ENCODE peak calls at places on chromosome 6, in five cellular contexts. V is WTC11, G is brain microvascular endothelial cell, E is omental fat pad, O is OCI-LY7. J is an unnamed sample.

GRCh38 chr6:66735106-66735890 is 1028.3 kb upstream of the EYS start:
- DNase-seq in V (no peak), G (no peak), E (no peak), O (no peak), J (no peak)

GRCh38 chr6:148438593-148438992 is 96.0 kb downstream of the SASH1 start:
- DNase-seq in V (no peak), G (no peak), E (no peak), O (no peak), J (no peak)

GRCh38 chr6:145688493-145688905 is 46.8 kb downstream of the EPM2A start:
- DNase-seq in V (no peak), G (no peak), E (no peak), O (no peak), J (no peak)

GRCh38 chr6:30143780-30144179 is 7.8 kb downstream of the TRIM40 start:
- DNase-seq in V (no peak), G (no peak), E (no peak), O (no peak), J (no peak)

GRCh38 chr6:11975353-11975977 is 36.6 kb upstream of the HIVEP1 start:
- DNase-seq in V (no peak), G (no peak), E (no peak), O (no peak), J (no peak)

GRCh38 chr6:44000164-44000842 is 126.9 kb downstream of the MRPL14 start:
- DNase-seq in V (peak; percentile 36), G (no peak), E (no peak), O (peak; percentile 19), J (no peak)

GRCh38 chr6:166157930-166158617 is 9.6 kb downstream of the TBXT start:
- DNase-seq in V (no peak), G (no peak), E (no peak), O (peak; percentile 39), J (no peak)

GRCh38 chr6:52389626-52390360 is 27.8 kb downstream of the PAQR8 start:
- DNase-seq in V (no peak), G (peak; percentile 19), E (no peak), O (peak; percentile 24), J (no peak)

GRCh38 chr6:1538810-1539482 is 70.8 kb upstream of the FOXC1 start:
- DNase-seq in V (no peak), G (no peak), E (no peak), O (no peak), J (no peak)

GRCh38 chr6:134686071-134686470 is 263.8 kb downstream of the ALDH8A1 start:
- DNase-seq in V (no peak), G (no peak), E (no peak), O (no peak), J (no peak)

GRCh38 chr6:119339941-119340456 is 9.6 kb downstream of the MAN1A1 start:
- DNase-seq in V (no peak), G (no peak), E (no peak), O (no peak), J (no peak)

GRCh38 chr6:143176090-143177021 is 115.7 kb downstream of the AIG1 start:
- DNase-seq in V (peak; percentile 42), G (peak; percentile 97), E (no peak), O (no peak), J (no peak)

GRCh38 chr6:4812068-4812467 is 35.9 kb downstream of the CDYL start:
- DNase-seq in V (no peak), G (no peak), E (no peak), O (no peak), J (no peak)

GRCh38 chr6:111663692-111664564 is 58.2 kb upstream of the TRAF3IP2 start:
- DNase-seq in V (peak; percentile 84), G (no peak), E (no peak), O (no peak), J (peak; percentile 67)

GRCh38 chr6:151723152-151723551 is 84.3 kb upstream of the ESR1 start:
- DNase-seq in V (no peak), G (no peak), E (no peak), O (no peak), J (no peak)

GRCh38 chr6:167893416-167893815 is 66.7 kb downstream of the AFDN start:
- DNase-seq in V (no peak), G (peak; percentile 66), E (no peak), O (no peak), J (no peak)

DNA sequence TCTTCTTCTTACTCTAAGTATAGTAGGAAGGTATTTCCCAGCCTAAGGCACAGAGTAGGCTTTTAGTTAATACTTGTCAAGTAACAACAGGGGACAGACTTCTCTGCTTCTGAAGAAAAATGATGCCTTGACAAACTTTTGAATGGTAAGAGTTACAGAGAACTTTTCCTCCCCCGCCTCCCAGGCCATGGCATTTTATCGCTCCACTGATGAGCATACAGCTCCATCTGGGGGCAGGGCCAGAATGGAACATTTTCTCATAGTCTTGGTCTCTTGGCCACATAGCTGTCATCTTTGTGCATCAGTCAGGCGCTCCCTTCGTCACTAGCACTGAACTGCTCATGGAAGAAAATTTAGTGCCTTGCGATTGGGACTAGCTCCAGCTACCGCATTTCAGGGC is 1066.8 kb upstream of the CITED2 start:
- DNase-seq in V (peak; percentile 49), G (peak; percentile 78), E (peak; percentile 23), O (no peak), J (peak; percentile 49)
- TF ChIP-seq CTCF in V (no peak), G (peak; percentile 70), E (no peak), O (peak; percentile 27), J (peak; percentile 71)

GRCh38 chr6:133571681-133572080 is 317.2 kb upstream of the TCF21 start:
- DNase-seq in V (no peak), G (no peak), E (no peak), O (no peak), J (no peak)

GRCh38 chr6:133567656-133568055 is 321.3 kb upstream of the TCF21 start:
- DNase-seq in V (no peak), G (no peak), E (no peak), O (no peak), J (no peak)

GRCh38 chr6:133568970-133569889 is 319.7 kb upstream of the TCF21 start:
- DNase-seq in V (peak; percentile 36), G (peak; percentile 83), E (peak; percentile 24), O (peak; percentile 8), J (no peak)
- TF ChIP-seq CTCF in V (peak; percentile 78), G (peak; percentile 86), E (peak; percentile 69), O (peak; percentile 77), J (peak; percentile 89)

DNA sequence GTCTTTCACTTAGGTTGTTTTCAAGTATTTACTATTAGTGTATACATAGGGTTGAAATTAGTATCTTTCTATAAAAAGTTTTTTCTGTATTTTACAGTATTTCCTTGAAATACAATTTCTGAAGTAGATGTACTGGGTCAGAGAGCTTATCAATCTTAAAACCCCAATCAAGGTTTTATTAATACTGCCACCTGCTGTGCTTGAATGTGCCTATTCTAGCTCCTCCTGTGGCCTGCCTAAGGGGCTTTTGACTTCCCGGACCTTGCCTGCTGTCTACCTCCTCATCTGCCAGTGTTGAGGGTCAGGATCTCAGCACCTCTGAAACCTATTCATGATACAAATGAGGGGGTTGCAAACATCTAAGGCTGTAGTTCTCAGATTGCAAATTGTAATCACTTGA is 9.2 kb downstream of the PACRG start:
- DNase-seq in V (no peak), G (no peak), E (no peak), O (peak; percentile 3), J (no peak)
- TF ChIP-seq CTCF in V (no peak), G (peak; percentile 22), E (no peak), O (peak; percentile 51), J (no peak)

GRCh38 chr6:116115781-116116180 is 10.2 kb downstream of the COL10A1 start:
- DNase-seq in V (no peak), G (no peak), E (no peak), O (no peak), J (no peak)
- TF ChIP-seq CTCF in V (no peak), G (no peak), E (no peak), O (peak; percentile 70), J (peak; percentile 61)

GRCh38 chr6:79672631-79673065 is 41.5 kb downstream of the SH3BGRL2 start:
- DNase-seq in V (no peak), G (peak; percentile 8), E (no peak), O (no peak), J (no peak)
- TF ChIP-seq CTCF in V (no peak), G (peak; percentile 70), E (no peak), O (peak; percentile 74), J (peak; percentile 69)

GRCh38 chr6:126034671-126035070 is 48.3 kb downstream of the TRMT11 start:
- DNase-seq in V (no peak), G (no peak), E (no peak), O (no peak), J (no peak)

GRCh38 chr6:126035764-126036163 is 49.4 kb downstream of the TRMT11 start:
- DNase-seq in V (no peak), G (no peak), E (no peak), O (no peak), J (no peak)

GRCh38 chr6:126038234-126038633 is 51.9 kb downstream of the TRMT11 start:
- DNase-seq in V (no peak), G (no peak), E (no peak), O (no peak), J (no peak)

GRCh38 chr6:126030045-126030444 is 43.7 kb downstream of the TRMT11 start:
- DNase-seq in V (no peak), G (no peak), E (no peak), O (no peak), J (no peak)

DNA sequence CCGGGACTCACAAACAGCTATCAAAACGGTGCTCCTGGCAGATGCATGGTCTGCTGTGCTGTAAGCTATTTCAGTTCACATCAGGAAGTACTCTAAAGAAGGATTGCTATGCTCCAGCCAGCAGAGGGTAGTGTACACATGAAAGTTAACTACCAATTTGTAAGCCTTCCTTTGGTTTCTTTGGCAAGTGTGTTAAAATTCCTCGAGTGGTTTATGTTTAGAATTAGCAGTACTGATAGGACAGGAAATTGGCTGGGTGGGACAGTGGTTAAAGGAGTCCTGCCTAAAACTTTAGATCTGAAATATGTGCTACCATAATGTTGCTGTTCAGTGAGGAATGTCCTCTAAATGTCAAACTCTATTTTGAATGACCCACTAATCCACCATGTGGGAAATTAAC is 47.4 kb downstream of the TRMT11 start:
- DNase-seq in V (no peak), G (peak; percentile 82), E (no peak), O (peak; percentile 18), J (no peak)
- TF ChIP-seq CTCF in V (no peak), G (peak; percentile 78), E (no peak), O (peak; percentile 68), J (peak; percentile 74)

DNA sequence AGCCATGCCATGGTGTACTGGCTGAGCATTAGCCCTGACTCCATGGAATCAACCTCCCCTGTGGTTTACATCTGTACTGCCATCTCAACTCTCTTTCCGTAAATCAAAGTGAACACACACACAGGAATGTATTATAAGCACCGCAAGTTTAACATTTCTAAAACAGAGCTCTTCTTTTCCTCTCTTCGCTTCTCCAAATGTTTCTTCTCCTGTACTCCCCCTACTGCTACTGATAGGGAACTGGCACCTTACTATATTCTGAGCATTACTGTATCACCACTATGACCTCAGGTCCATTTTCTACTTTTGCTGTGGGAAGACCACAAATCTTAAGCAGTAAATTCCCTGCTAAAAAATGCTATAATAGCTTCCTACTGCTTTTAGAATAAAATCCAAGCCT is 101.2 kb downstream of the NUS1 start:
- DNase-seq in V (no peak), G (no peak), E (no peak), O (no peak), J (no peak)
- TF ChIP-seq CTCF in V (no peak), G (peak; percentile 32), E (no peak), O (peak; percentile 28), J (peak; percentile 50)